ENCODE peak calls at places on chromosomes 3 and 15, in six cellular contexts. R, E, Y, K, F and D are unnamed samples.

GRCh38 chr3:158918008-158918407 is 116.2 kb downstream of the MFSD1 start:
- DNase-seq in K (peak), E (peak), F (no peak), R (no peak), Y (no peak), D (no peak)

GRCh38 chr3:186209810-186210752 is 101.2 kb upstream of the ETV5 start:
- DNase-seq in F (peak), E (no peak), Y (peak), R (peak), K (no peak), D (peak)

GRCh38 chr3:161273589-161274218 is 52.6 kb downstream of the NMD3 start:
- DNase-seq in F (no peak), Y (no peak), E (no peak), R (no peak), K (no peak), D (no peak)

GRCh38 chr15:79091204-79091867 is 756 bp upstream of the RASGRF1 start:
- DNase-seq in R (no peak), E (no peak), Y (no peak), F (no peak), K (no peak), D (no peak)

GRCh38 chr3:12934431-12934830 is 93.1 kb upstream of the RPL32 start:
- DNase-seq in E (no peak), Y (peak), K (no peak), F (no peak), R (peak), D (no peak)

GRCh38 chr3:55296035-55296434 is 191.1 kb downstream of the WNT5A start:
- DNase-seq in R (no peak), F (no peak), Y (no peak), E (no peak), K (no peak), D (no peak)

GRCh38 chr15:50275091-50275490 is 9.6 kb upstream of the HDC start:
- DNase-seq in F (no peak), R (no peak), K (no peak), Y (no peak), E (no peak), D (no peak)

GRCh38 chr15:57172925-57173324 is 203.4 kb upstream of the CGNL1 start:
- DNase-seq in F (no peak), R (no peak), Y (no peak), E (no peak), K (no peak), D (no peak)

GRCh38 chr3:45665101-45665572 is 24.1 kb upstream of the SACM1L start:
- DNase-seq in E (no peak), F (no peak), Y (no peak), R (no peak), K (no peak), D (peak)

GRCh38 chr3:147653309-147653923 is 244.3 kb downstream of the ZIC1 start:
- DNase-seq in F (no peak), R (no peak), Y (no peak), K (no peak), E (no peak), D (no peak)

GRCh38 chr3:36701249-36701572 is 63.1 kb downstream of the DCLK3 start:
- DNase-seq in F (no peak), R (no peak), Y (no peak), E (no peak), K (no peak), D (no peak)

GRCh38 chr15:64001148-64001547 is 45.1 kb downstream of the DAPK2 start:
- DNase-seq in K (no peak), F (no peak), R (no peak), Y (no peak), E (no peak), D (no peak)

GRCh38 chr3:171317133-171317532 is 143.1 kb downstream of the TNIK start:
- DNase-seq in K (no peak), F (no peak), E (no peak), R (no peak), Y (no peak), D (no peak)

GRCh38 chr15:99721896-99722295 is 11.3 kb downstream of the LYSMD4 start:
- DNase-seq in R (no peak), Y (no peak), K (no peak), E (no peak), F (no peak), D (no peak)

GRCh38 chr15:90749754-90750153 is 32.6 kb downstream of the BLM start:
- DNase-seq in R (no peak), Y (no peak), E (no peak), K (no peak), F (no peak), D (no peak)

GRCh38 chr15:101058735-101059134 is 139.6 kb downstream of the LRRK1 start:
- DNase-seq in Y (no peak), R (no peak), E (no peak), F (no peak), K (no peak), D (no peak)

GRCh38 chr3:174035317-174035886 is 637.9 kb downstream of the NLGN1 start:
- DNase-seq in F (no peak), Y (no peak), E (no peak), R (no peak), K (no peak), D (no peak)